ENCODE peak calls at places on chromosomes 4 and X, in ten cellular contexts. One of them, this sample, is unnamed.

GRCh38 chrX:49198540-49199314 is 1.3 kb downstream of the SYP start:
- DNase-seq in A549: no peak
- DNase-seq in heart left ventricle: no peak
- DNase-seq in lower leg skin: no peak
- DNase-seq in tibial nerve: no peak
- DNase-seq in testis: no peak
- DNase-seq in IMR-90: no peak
- DNase-seq in esophagus squamous epithelium: no peak
- DNase-seq in endothelial cell of umbilical vein: no peak
- DNase-seq in gastrocnemius medialis: no peak
- DNase-seq in this sample: no peak

GRCh38 chr4:123396294-123397275 is at the start of gene SPRY1:
- DNase-seq in A549: peak
- DNase-seq in heart left ventricle: peak
- DNase-seq in lower leg skin: peak
- DNase-seq in tibial nerve: peak
- DNase-seq in testis: peak
- DNase-seq in IMR-90: peak
- DNase-seq in esophagus squamous epithelium: peak
- DNase-seq in endothelial cell of umbilical vein: peak
- DNase-seq in gastrocnemius medialis: peak
- DNase-seq in this sample: no peak

GRCh38 chr4:81502561-81502960 is 30.9 kb upstream of the RASGEF1B start:
- DNase-seq in A549: no peak
- DNase-seq in heart left ventricle: no peak
- DNase-seq in lower leg skin: no peak
- DNase-seq in tibial nerve: no peak
- DNase-seq in testis: no peak
- DNase-seq in IMR-90: no peak
- DNase-seq in esophagus squamous epithelium: no peak
- DNase-seq in endothelial cell of umbilical vein: no peak
- DNase-seq in gastrocnemius medialis: no peak
- DNase-seq in this sample: no peak

GRCh38 chr4:65033899-65034298 is 624.6 kb upstream of the TECRL start:
- DNase-seq in A549: no peak
- DNase-seq in heart left ventricle: no peak
- DNase-seq in lower leg skin: no peak
- DNase-seq in tibial nerve: no peak
- DNase-seq in testis: no peak
- DNase-seq in IMR-90: no peak
- DNase-seq in esophagus squamous epithelium: no peak
- DNase-seq in endothelial cell of umbilical vein: no peak
- DNase-seq in gastrocnemius medialis: no peak
- DNase-seq in this sample: no peak

GRCh38 chr4:8911311-8912088 is 39.9 kb upstream of the HMX1 start:
- DNase-seq in A549: no peak
- DNase-seq in heart left ventricle: no peak
- DNase-seq in lower leg skin: peak
- DNase-seq in tibial nerve: peak
- DNase-seq in testis: peak
- DNase-seq in IMR-90: no peak
- DNase-seq in esophagus squamous epithelium: no peak
- DNase-seq in endothelial cell of umbilical vein: no peak
- DNase-seq in gastrocnemius medialis: no peak
- DNase-seq in this sample: no peak

GRCh38 chr4:88219099-88219498 is 60.7 kb upstream of the ABCG2 start:
- DNase-seq in A549: peak
- DNase-seq in heart left ventricle: peak
- DNase-seq in lower leg skin: no peak
- DNase-seq in tibial nerve: no peak
- DNase-seq in testis: no peak
- DNase-seq in IMR-90: peak
- DNase-seq in esophagus squamous epithelium: no peak
- DNase-seq in endothelial cell of umbilical vein: peak
- DNase-seq in gastrocnemius medialis: no peak
- DNase-seq in this sample: no peak

GRCh38 chrX:123959281-123960063 is 2.0 kb upstream of the STAG2 start:
- DNase-seq in A549: peak
- DNase-seq in heart left ventricle: peak
- DNase-seq in lower leg skin: peak
- DNase-seq in tibial nerve: peak
- DNase-seq in testis: peak
- DNase-seq in IMR-90: no peak
- DNase-seq in esophagus squamous epithelium: no peak
- DNase-seq in endothelial cell of umbilical vein: peak
- DNase-seq in gastrocnemius medialis: peak
- DNase-seq in this sample: peak

GRCh38 chr4:140049024-140049923 is 104.7 kb downstream of the MAML3 start:
- DNase-seq in A549: peak
- DNase-seq in heart left ventricle: peak
- DNase-seq in lower leg skin: no peak
- DNase-seq in tibial nerve: no peak
- DNase-seq in testis: peak
- DNase-seq in IMR-90: peak
- DNase-seq in esophagus squamous epithelium: no peak
- DNase-seq in endothelial cell of umbilical vein: peak
- DNase-seq in gastrocnemius medialis: peak
- DNase-seq in this sample: no peak

GRCh38 chrX:66074920-66075879 is 35.3 kb upstream of the VSIG4 start:
- DNase-seq in A549: no peak
- DNase-seq in heart left ventricle: peak
- DNase-seq in lower leg skin: no peak
- DNase-seq in tibial nerve: no peak
- DNase-seq in testis: peak
- DNase-seq in IMR-90: no peak
- DNase-seq in esophagus squamous epithelium: peak
- DNase-seq in endothelial cell of umbilical vein: no peak
- DNase-seq in gastrocnemius medialis: peak
- DNase-seq in this sample: no peak

GRCh38 chrX:130416785-130417184 is 15.0 kb downstream of the RBMX2 start:
- DNase-seq in A549: no peak
- DNase-seq in heart left ventricle: no peak
- DNase-seq in lower leg skin: no peak
- DNase-seq in tibial nerve: no peak
- DNase-seq in testis: no peak
- DNase-seq in IMR-90: no peak
- DNase-seq in esophagus squamous epithelium: no peak
- DNase-seq in endothelial cell of umbilical vein: no peak
- DNase-seq in gastrocnemius medialis: no peak
- DNase-seq in this sample: no peak

GRCh38 chrX:28847423-28847822 is 260.2 kb downstream of the IL1RAPL1 start:
- DNase-seq in A549: peak
- DNase-seq in heart left ventricle: peak
- DNase-seq in lower leg skin: no peak
- DNase-seq in tibial nerve: peak
- DNase-seq in testis: no peak
- DNase-seq in IMR-90: peak
- DNase-seq in esophagus squamous epithelium: no peak
- DNase-seq in endothelial cell of umbilical vein: no peak
- DNase-seq in gastrocnemius medialis: peak
- DNase-seq in this sample: no peak

GRCh38 chrX:153433781-153434285 is 12.0 kb downstream of the TREX2 start:
- DNase-seq in A549: no peak
- DNase-seq in heart left ventricle: no peak
- DNase-seq in lower leg skin: no peak
- DNase-seq in tibial nerve: no peak
- DNase-seq in testis: no peak
- DNase-seq in IMR-90: no peak
- DNase-seq in esophagus squamous epithelium: no peak
- DNase-seq in endothelial cell of umbilical vein: no peak
- DNase-seq in gastrocnemius medialis: no peak
- DNase-seq in this sample: no peak

GRCh38 chrX:153434801-153435200 is 11.1 kb downstream of the TREX2 start:
- DNase-seq in A549: no peak
- DNase-seq in heart left ventricle: no peak
- DNase-seq in lower leg skin: no peak
- DNase-seq in tibial nerve: no peak
- DNase-seq in testis: no peak
- DNase-seq in IMR-90: no peak
- DNase-seq in esophagus squamous epithelium: no peak
- DNase-seq in endothelial cell of umbilical vein: no peak
- DNase-seq in gastrocnemius medialis: no peak
- DNase-seq in this sample: no peak

GRCh38 chrX:153433161-153433680 is 12.6 kb downstream of the TREX2 start:
- DNase-seq in A549: no peak
- DNase-seq in heart left ventricle: no peak
- DNase-seq in lower leg skin: no peak
- DNase-seq in tibial nerve: no peak
- DNase-seq in testis: no peak
- DNase-seq in IMR-90: no peak
- DNase-seq in esophagus squamous epithelium: no peak
- DNase-seq in endothelial cell of umbilical vein: no peak
- DNase-seq in gastrocnemius medialis: no peak
- DNase-seq in this sample: no peak

GRCh38 chrX:153438522-153438921 is 7.3 kb downstream of the TREX2 start:
- DNase-seq in A549: peak
- DNase-seq in heart left ventricle: no peak
- DNase-seq in lower leg skin: no peak
- DNase-seq in tibial nerve: no peak
- DNase-seq in testis: peak
- DNase-seq in IMR-90: peak
- DNase-seq in esophagus squamous epithelium: no peak
- DNase-seq in endothelial cell of umbilical vein: peak
- DNase-seq in gastrocnemius medialis: no peak
- DNase-seq in this sample: no peak

GRCh38 chrX:153435845-153436244 is 10.0 kb downstream of the TREX2 start:
- DNase-seq in A549: no peak
- DNase-seq in heart left ventricle: no peak
- DNase-seq in lower leg skin: no peak
- DNase-seq in tibial nerve: no peak
- DNase-seq in testis: no peak
- DNase-seq in IMR-90: no peak
- DNase-seq in esophagus squamous epithelium: no peak
- DNase-seq in endothelial cell of umbilical vein: no peak
- DNase-seq in gastrocnemius medialis: no peak
- DNase-seq in this sample: no peak
- TF ChIP-seq POLR2A in A549: no peak
- TF ChIP-seq POLR2A in heart left ventricle: no peak
- TF ChIP-seq POLR2A in lower leg skin: no peak
- TF ChIP-seq POLR2A in tibial nerve: no peak
- TF ChIP-seq POLR2A in testis: no peak
- TF ChIP-seq POLR2A in IMR-90: no peak
- TF ChIP-seq POLR2A in esophagus squamous epithelium: no peak
- TF ChIP-seq POLR2A in endothelial cell of umbilical vein: no peak
- TF ChIP-seq POLR2A in gastrocnemius medialis: no peak
- TF ChIP-seq POLR2A in this sample: no peak

GRCh38 chrX:153928846-153929245 is 2.8 kb upstream of the ARHGAP4 start:
- DNase-seq in A549: no peak
- DNase-seq in heart left ventricle: no peak
- DNase-seq in lower leg skin: no peak
- DNase-seq in tibial nerve: no peak
- DNase-seq in testis: no peak
- DNase-seq in IMR-90: no peak
- DNase-seq in esophagus squamous epithelium: no peak
- DNase-seq in endothelial cell of umbilical vein: no peak
- DNase-seq in gastrocnemius medialis: no peak
- DNase-seq in this sample: no peak

GRCh38 chrX:153929576-153929975 is 3.5 kb upstream of the ARHGAP4 start:
- DNase-seq in A549: no peak
- DNase-seq in heart left ventricle: no peak
- DNase-seq in lower leg skin: no peak
- DNase-seq in tibial nerve: no peak
- DNase-seq in testis: no peak
- DNase-seq in IMR-90: no peak
- DNase-seq in esophagus squamous epithelium: no peak
- DNase-seq in endothelial cell of umbilical vein: no peak
- DNase-seq in gastrocnemius medialis: no peak
- DNase-seq in this sample: no peak

GRCh38 chrX:153926863-153927685 is 1.0 kb upstream of the ARHGAP4 start:
- DNase-seq in A549: peak
- DNase-seq in heart left ventricle: peak
- DNase-seq in lower leg skin: no peak
- DNase-seq in tibial nerve: no peak
- DNase-seq in testis: peak
- DNase-seq in IMR-90: peak
- DNase-seq in esophagus squamous epithelium: peak
- DNase-seq in endothelial cell of umbilical vein: peak
- DNase-seq in gastrocnemius medialis: no peak
- DNase-seq in this sample: no peak

GRCh38 chrX:153927686-153927935 is 1.5 kb upstream of the ARHGAP4 start:
- DNase-seq in A549: no peak
- DNase-seq in heart left ventricle: no peak
- DNase-seq in lower leg skin: no peak
- DNase-seq in tibial nerve: no peak
- DNase-seq in testis: no peak
- DNase-seq in IMR-90: no peak
- DNase-seq in esophagus squamous epithelium: no peak
- DNase-seq in endothelial cell of umbilical vein: no peak
- DNase-seq in gastrocnemius medialis: no peak
- DNase-seq in this sample: no peak

GRCh38 chrX:153927936-153928760 is 2.1 kb upstream of the ARHGAP4 start:
- DNase-seq in A549: peak
- DNase-seq in heart left ventricle: peak
- DNase-seq in lower leg skin: peak
- DNase-seq in tibial nerve: peak
- DNase-seq in testis: peak
- DNase-seq in IMR-90: peak
- DNase-seq in esophagus squamous epithelium: peak
- DNase-seq in endothelial cell of umbilical vein: peak
- DNase-seq in gastrocnemius medialis: peak
- DNase-seq in this sample: peak
- TF ChIP-seq POLR2A in A549: peak
- TF ChIP-seq POLR2A in heart left ventricle: no peak
- TF ChIP-seq POLR2A in lower leg skin: no peak
- TF ChIP-seq POLR2A in tibial nerve: peak
- TF ChIP-seq POLR2A in testis: no peak
- TF ChIP-seq POLR2A in IMR-90: peak
- TF ChIP-seq POLR2A in esophagus squamous epithelium: no peak
- TF ChIP-seq POLR2A in endothelial cell of umbilical vein: no peak
- TF ChIP-seq POLR2A in gastrocnemius medialis: peak
- TF ChIP-seq POLR2A in this sample: peak

DNA sequence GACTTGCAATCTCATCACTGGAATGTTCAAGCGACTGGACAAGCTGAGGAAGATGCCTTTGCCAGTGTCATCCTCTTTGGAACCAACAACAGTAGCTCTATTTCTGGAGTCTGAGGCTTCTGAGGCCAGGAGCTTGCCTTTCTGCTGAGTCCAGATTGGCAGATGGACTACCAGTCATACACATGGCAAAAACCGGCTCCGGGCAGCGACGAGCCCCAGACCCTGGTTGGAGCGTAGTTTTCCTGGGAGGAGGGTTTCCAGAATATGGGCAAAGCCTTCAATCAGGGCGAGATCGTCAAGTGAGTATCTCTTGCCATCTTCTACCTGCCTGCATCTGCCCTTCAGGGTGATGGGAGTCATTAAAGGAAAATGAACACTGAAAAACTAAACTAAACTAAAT is 807.9 kb downstream of the C4orf33 start:
- DNase-seq in A549: no peak
- DNase-seq in heart left ventricle: no peak
- DNase-seq in lower leg skin: no peak
- DNase-seq in tibial nerve: no peak
- DNase-seq in testis: no peak
- DNase-seq in IMR-90: no peak
- DNase-seq in esophagus squamous epithelium: no peak
- DNase-seq in endothelial cell of umbilical vein: no peak
- DNase-seq in gastrocnemius medialis: no peak
- DNase-seq in this sample: no peak
- TF ChIP-seq POLR2A in A549: no peak
- TF ChIP-seq POLR2A in heart left ventricle: no peak
- TF ChIP-seq POLR2A in lower leg skin: no peak
- TF ChIP-seq POLR2A in tibial nerve: no peak
- TF ChIP-seq POLR2A in testis: no peak
- TF ChIP-seq POLR2A in IMR-90: no peak
- TF ChIP-seq POLR2A in esophagus squamous epithelium: no peak
- TF ChIP-seq POLR2A in endothelial cell of umbilical vein: no peak
- TF ChIP-seq POLR2A in gastrocnemius medialis: no peak
- TF ChIP-seq POLR2A in this sample: no peak

GRCh38 chrX:81121513-81122363 is 80.0 kb downstream of the HMGN5 start:
- DNase-seq in A549: peak
- DNase-seq in heart left ventricle: peak
- DNase-seq in lower leg skin: peak
- DNase-seq in tibial nerve: peak
- DNase-seq in testis: peak
- DNase-seq in IMR-90: peak
- DNase-seq in esophagus squamous epithelium: peak
- DNase-seq in endothelial cell of umbilical vein: peak
- DNase-seq in gastrocnemius medialis: peak
- DNase-seq in this sample: peak
- TF ChIP-seq POLR2A in A549: no peak
- TF ChIP-seq POLR2A in heart left ventricle: no peak
- TF ChIP-seq POLR2A in lower leg skin: no peak
- TF ChIP-seq POLR2A in tibial nerve: peak
- TF ChIP-seq POLR2A in testis: no peak
- TF ChIP-seq POLR2A in IMR-90: no peak
- TF ChIP-seq POLR2A in esophagus squamous epithelium: no peak
- TF ChIP-seq POLR2A in endothelial cell of umbilical vein: no peak
- TF ChIP-seq POLR2A in gastrocnemius medialis: peak
- TF ChIP-seq POLR2A in this sample: no peak